ENCODE peak calls at places on chromosomes 12 and 14, in nine cellular contexts. One of them, this sample, is unnamed.

GRCh38 chr12:57816855-57817151 is 1.7 kb downstream of the AVIL start:
- DNase-seq in transverse colon: peak
- DNase-seq in stomach: no peak
- DNase-seq in tibial nerve: no peak
- DNase-seq in A549: no peak
- DNase-seq in sigmoid colon: peak
- DNase-seq in H1: no peak
- DNase-seq in K562: peak
- DNase-seq in suprapubic skin: no peak
- DNase-seq in this sample: no peak

GRCh38 chr12:102634216-102634615 is 153.9 kb upstream of the IGF1 start:
- DNase-seq in transverse colon: no peak
- DNase-seq in stomach: no peak
- DNase-seq in tibial nerve: no peak
- DNase-seq in A549: no peak
- DNase-seq in sigmoid colon: no peak
- DNase-seq in H1: no peak
- DNase-seq in K562: no peak
- DNase-seq in suprapubic skin: no peak
- DNase-seq in this sample: no peak

GRCh38 chr12:114628199-114628598 is 55.8 kb downstream of the TBX3 start:
- DNase-seq in transverse colon: no peak
- DNase-seq in stomach: no peak
- DNase-seq in tibial nerve: no peak
- DNase-seq in A549: peak
- DNase-seq in sigmoid colon: no peak
- DNase-seq in H1: no peak
- DNase-seq in K562: no peak
- DNase-seq in suprapubic skin: no peak
- DNase-seq in this sample: no peak

GRCh38 chr12:124392991-124393790 is 98.3 kb downstream of the RFLNA start:
- DNase-seq in transverse colon: peak
- DNase-seq in stomach: peak
- DNase-seq in tibial nerve: peak
- DNase-seq in A549: peak
- DNase-seq in sigmoid colon: peak
- DNase-seq in H1: no peak
- DNase-seq in K562: no peak
- DNase-seq in suprapubic skin: peak
- DNase-seq in this sample: peak

GRCh38 chr12:66331814-66332213 is 29.5 kb downstream of the HELB start:
- DNase-seq in transverse colon: no peak
- DNase-seq in stomach: no peak
- DNase-seq in tibial nerve: no peak
- DNase-seq in A549: no peak
- DNase-seq in sigmoid colon: no peak
- DNase-seq in H1: no peak
- DNase-seq in K562: no peak
- DNase-seq in suprapubic skin: no peak
- DNase-seq in this sample: no peak

GRCh38 chr12:103495158-103495782 is 498 bp downstream of the C12orf42 start:
- DNase-seq in transverse colon: peak
- DNase-seq in stomach: peak
- DNase-seq in tibial nerve: no peak
- DNase-seq in A549: peak
- DNase-seq in sigmoid colon: no peak
- DNase-seq in H1: peak
- DNase-seq in K562: peak
- DNase-seq in suprapubic skin: no peak
- DNase-seq in this sample: no peak

GRCh38 chr14:20711275-20712069 is 22.9 kb downstream of the ANG start:
- DNase-seq in transverse colon: no peak
- DNase-seq in stomach: no peak
- DNase-seq in tibial nerve: no peak
- DNase-seq in A549: no peak
- DNase-seq in sigmoid colon: no peak
- DNase-seq in H1: no peak
- DNase-seq in K562: peak
- DNase-seq in suprapubic skin: no peak
- DNase-seq in this sample: no peak

GRCh38 chr12:12606793-12607589 is 4.7 kb upstream of the CREBL2 start:
- DNase-seq in transverse colon: no peak
- DNase-seq in stomach: no peak
- DNase-seq in tibial nerve: no peak
- DNase-seq in A549: peak
- DNase-seq in sigmoid colon: no peak
- DNase-seq in H1: no peak
- DNase-seq in K562: no peak
- DNase-seq in suprapubic skin: no peak
- DNase-seq in this sample: no peak

GRCh38 chr14:47208434-47208833 is 467.0 kb downstream of the MDGA2 start:
- DNase-seq in transverse colon: no peak
- DNase-seq in stomach: no peak
- DNase-seq in tibial nerve: no peak
- DNase-seq in A549: no peak
- DNase-seq in sigmoid colon: no peak
- DNase-seq in H1: no peak
- DNase-seq in K562: no peak
- DNase-seq in suprapubic skin: no peak
- DNase-seq in this sample: no peak

GRCh38 chr14:92252291-92252690 is 70.7 kb upstream of the SLC24A4 start:
- DNase-seq in transverse colon: no peak
- DNase-seq in stomach: no peak
- DNase-seq in tibial nerve: no peak
- DNase-seq in A549: no peak
- DNase-seq in sigmoid colon: no peak
- DNase-seq in H1: no peak
- DNase-seq in K562: no peak
- DNase-seq in suprapubic skin: no peak
- DNase-seq in this sample: no peak

GRCh38 chr12:133130808-133131128 is 341 bp downstream of the ZNF10 start:
- DNase-seq in transverse colon: peak
- DNase-seq in stomach: peak
- DNase-seq in tibial nerve: no peak
- DNase-seq in A549: no peak
- DNase-seq in sigmoid colon: peak
- DNase-seq in H1: no peak
- DNase-seq in K562: peak
- DNase-seq in suprapubic skin: peak
- DNase-seq in this sample: peak

GRCh38 chr12:64801381-64801780 is 23.1 kb upstream of the TBC1D30 start:
- DNase-seq in transverse colon: no peak
- DNase-seq in stomach: no peak
- DNase-seq in tibial nerve: no peak
- DNase-seq in A549: peak
- DNase-seq in sigmoid colon: no peak
- DNase-seq in H1: no peak
- DNase-seq in K562: no peak
- DNase-seq in suprapubic skin: no peak
- DNase-seq in this sample: no peak

GRCh38 chr12:63206908-63207307 is 55.9 kb upstream of the AVPR1A start:
- DNase-seq in transverse colon: no peak
- DNase-seq in stomach: no peak
- DNase-seq in tibial nerve: peak
- DNase-seq in A549: peak
- DNase-seq in sigmoid colon: no peak
- DNase-seq in H1: no peak
- DNase-seq in K562: no peak
- DNase-seq in suprapubic skin: no peak
- DNase-seq in this sample: no peak

GRCh38 chr14:70919774-70920173 is 12.5 kb downstream of the PCNX1 start:
- DNase-seq in transverse colon: no peak
- DNase-seq in stomach: no peak
- DNase-seq in tibial nerve: no peak
- DNase-seq in A549: no peak
- DNase-seq in sigmoid colon: no peak
- DNase-seq in H1: no peak
- DNase-seq in K562: no peak
- DNase-seq in suprapubic skin: no peak
- DNase-seq in this sample: no peak

GRCh38 chr14:64541261-64541970 is 875 bp downstream of the HSPA2 start:
- DNase-seq in transverse colon: peak
- DNase-seq in stomach: no peak
- DNase-seq in tibial nerve: no peak
- DNase-seq in A549: peak
- DNase-seq in sigmoid colon: peak
- DNase-seq in H1: peak
- DNase-seq in K562: no peak
- DNase-seq in suprapubic skin: peak
- DNase-seq in this sample: peak

GRCh38 chr14:74615735-74616134 is 3.7 kb upstream of the LTBP2 start:
- DNase-seq in transverse colon: no peak
- DNase-seq in stomach: no peak
- DNase-seq in tibial nerve: no peak
- DNase-seq in A549: no peak
- DNase-seq in sigmoid colon: no peak
- DNase-seq in H1: no peak
- DNase-seq in K562: no peak
- DNase-seq in suprapubic skin: no peak
- DNase-seq in this sample: no peak

GRCh38 chr14:91173221-91173670 is 59.4 kb downstream of the DGLUCY start:
- DNase-seq in transverse colon: peak
- DNase-seq in stomach: peak
- DNase-seq in tibial nerve: peak
- DNase-seq in A549: peak
- DNase-seq in sigmoid colon: peak
- DNase-seq in H1: peak
- DNase-seq in K562: peak
- DNase-seq in suprapubic skin: peak
- DNase-seq in this sample: peak

GRCh38 chr12:57483466-57483865 is 3.8 kb upstream of the ARHGAP9 start:
- DNase-seq in transverse colon: no peak
- DNase-seq in stomach: no peak
- DNase-seq in tibial nerve: no peak
- DNase-seq in A549: no peak
- DNase-seq in sigmoid colon: no peak
- DNase-seq in H1: no peak
- DNase-seq in K562: no peak
- DNase-seq in suprapubic skin: no peak
- DNase-seq in this sample: no peak

GRCh38 chr14:71388862-71389261 is 481.6 kb downstream of the PCNX1 start:
- DNase-seq in transverse colon: no peak
- DNase-seq in stomach: no peak
- DNase-seq in tibial nerve: no peak
- DNase-seq in A549: no peak
- DNase-seq in sigmoid colon: no peak
- DNase-seq in H1: no peak
- DNase-seq in K562: no peak
- DNase-seq in suprapubic skin: no peak
- DNase-seq in this sample: no peak

GRCh38 chr12:26434299-26434915 is 239.0 kb downstream of the SSPN start:
- DNase-seq in transverse colon: peak
- DNase-seq in stomach: no peak
- DNase-seq in tibial nerve: no peak
- DNase-seq in A549: peak
- DNase-seq in sigmoid colon: no peak
- DNase-seq in H1: no peak
- DNase-seq in K562: peak
- DNase-seq in suprapubic skin: no peak
- DNase-seq in this sample: no peak
- TF ChIP-seq EP300 in transverse colon: no peak
- TF ChIP-seq EP300 in stomach: no peak
- TF ChIP-seq EP300 in tibial nerve: no peak
- TF ChIP-seq EP300 in A549: no peak
- TF ChIP-seq EP300 in sigmoid colon: no peak
- TF ChIP-seq EP300 in H1: no peak
- TF ChIP-seq EP300 in K562: no peak
- TF ChIP-seq EP300 in suprapubic skin: no peak
- TF ChIP-seq EP300 in this sample: no peak

GRCh38 chr12:110640275-110641025 is 26.5 kb downstream of the TCTN1 start:
- DNase-seq in transverse colon: no peak
- DNase-seq in stomach: no peak
- DNase-seq in tibial nerve: no peak
- DNase-seq in A549: no peak
- DNase-seq in sigmoid colon: no peak
- DNase-seq in H1: no peak
- DNase-seq in K562: no peak
- DNase-seq in suprapubic skin: no peak
- DNase-seq in this sample: no peak
- TF ChIP-seq CTCF in transverse colon: no peak
- TF ChIP-seq CTCF in stomach: no peak
- TF ChIP-seq CTCF in tibial nerve: no peak
- TF ChIP-seq CTCF in A549: no peak
- TF ChIP-seq CTCF in sigmoid colon: no peak
- TF ChIP-seq CTCF in H1: no peak
- TF ChIP-seq CTCF in K562: no peak
- TF ChIP-seq CTCF in suprapubic skin: no peak
- TF ChIP-seq CTCF in this sample: no peak

DNA sequence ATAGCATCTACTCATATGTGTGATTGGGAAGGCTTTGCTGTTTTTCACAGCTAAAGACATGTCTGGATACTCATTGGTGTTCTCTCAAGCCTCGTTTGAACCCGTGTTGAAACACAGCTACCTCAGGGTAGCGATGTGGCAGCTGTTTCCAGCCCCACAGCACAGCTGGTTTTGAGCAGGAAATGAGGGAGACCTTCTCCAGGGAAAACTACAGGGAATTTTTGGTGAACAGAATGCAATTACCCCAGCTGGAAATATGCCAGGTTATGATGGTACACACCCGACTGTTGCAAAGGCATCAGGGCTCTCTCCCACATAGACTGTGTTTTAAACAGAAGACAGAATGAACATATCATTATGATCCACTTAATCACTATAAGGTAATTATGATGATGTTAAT is 828.9 kb downstream of the VRK1 start:
- DNase-seq in transverse colon: no peak
- DNase-seq in stomach: no peak
- DNase-seq in tibial nerve: no peak
- DNase-seq in A549: no peak
- DNase-seq in sigmoid colon: no peak
- DNase-seq in H1: no peak
- DNase-seq in K562: no peak
- DNase-seq in suprapubic skin: no peak
- DNase-seq in this sample: no peak
- TF ChIP-seq EP300 in transverse colon: no peak
- TF ChIP-seq EP300 in stomach: no peak
- TF ChIP-seq EP300 in tibial nerve: no peak
- TF ChIP-seq EP300 in A549: no peak
- TF ChIP-seq EP300 in sigmoid colon: no peak
- TF ChIP-seq EP300 in H1: no peak
- TF ChIP-seq EP300 in K562: no peak
- TF ChIP-seq EP300 in suprapubic skin: no peak
- TF ChIP-seq EP300 in this sample: no peak

DNA sequence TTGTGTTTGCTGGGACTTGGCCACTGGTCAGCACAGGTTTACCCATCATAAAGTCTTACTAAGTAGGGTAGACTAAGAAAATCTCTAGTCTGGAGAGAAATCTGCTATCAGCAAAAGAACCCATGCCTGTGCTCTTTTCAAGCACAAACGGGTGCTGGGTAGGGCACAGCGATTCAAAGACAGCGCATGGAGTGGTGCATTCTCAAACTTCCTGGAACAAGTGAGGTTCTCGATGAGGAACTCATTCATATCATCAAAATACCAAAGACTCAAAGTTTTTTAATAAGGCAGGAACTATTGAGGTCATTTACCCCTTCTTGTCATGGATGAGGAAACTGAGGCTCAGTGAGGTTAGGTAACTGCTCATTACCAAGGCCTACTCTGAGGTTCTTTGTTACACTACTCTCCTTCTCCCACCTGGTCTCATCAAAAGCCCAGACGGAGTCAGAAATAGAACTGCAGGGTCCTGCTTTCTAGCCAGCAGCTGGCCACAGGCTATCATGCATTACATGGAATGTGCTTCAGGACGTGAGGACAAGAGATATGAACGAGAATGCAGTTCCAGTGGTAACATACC is 390.3 kb downstream of the ZFP36L1 start:
- DNase-seq in transverse colon: no peak
- DNase-seq in stomach: no peak
- DNase-seq in tibial nerve: no peak
- DNase-seq in A549: no peak
- DNase-seq in sigmoid colon: no peak
- DNase-seq in H1: no peak
- DNase-seq in K562: no peak
- DNase-seq in suprapubic skin: no peak
- DNase-seq in this sample: no peak
- TF ChIP-seq CTCF in transverse colon: no peak
- TF ChIP-seq CTCF in stomach: no peak
- TF ChIP-seq CTCF in tibial nerve: no peak
- TF ChIP-seq CTCF in A549: no peak
- TF ChIP-seq CTCF in sigmoid colon: no peak
- TF ChIP-seq CTCF in H1: no peak
- TF ChIP-seq CTCF in K562: no peak
- TF ChIP-seq CTCF in suprapubic skin: no peak
- TF ChIP-seq CTCF in this sample: no peak